ENCODE peak calls at places on chromosome 9, in ten cellular contexts. A is astrocyte, G is MM.1S, K is nephron progenitor cell, V is PC-3, C is AG04449, D is breast epithelium, F is type B pancreatic cell, I is uterus, N is GM12865. P is an unnamed sample.

GRCh38 chr9:76441551-76442322 is 17.2 kb upstream of the GCNT1 start:
- DNase-seq in F (no peak), K (no peak), D (no peak), V (peak; percentile 53), I (no peak), N (peak; percentile 77), C (no peak), G (no peak), A (peak; percentile 96), P (peak; percentile 47)

GRCh38 chr9:114906922-114907571 is 23.3 kb downstream of the TNFSF8 start:
- DNase-seq in D (no peak), V (peak; percentile 58), N (peak; percentile 42), K (peak; percentile 38), A (peak; percentile 19), C (no peak), I (no peak), G (peak; percentile 55), F (no peak), P (peak; percentile 29)

GRCh38 chr9:103243553-103243952 is 248.4 kb downstream of the CYLC2 start:
- DNase-seq in V (no peak), A (no peak), I (no peak), G (no peak), F (no peak), N (no peak), D (no peak), C (no peak), K (no peak), P (no peak)

GRCh38 chr9:129338701-129339445 is 160.8 kb upstream of the IER5L start:
- DNase-seq in V (no peak), G (no peak), I (no peak), D (peak; percentile 60), F (no peak), C (peak; percentile 23), N (no peak), A (no peak), K (no peak), P (no peak)

GRCh38 chr9:95370064-95370463 is 52.6 kb upstream of the FANCC start:
- DNase-seq in V (no peak), G (no peak), C (peak; percentile 44), K (no peak), F (no peak), N (no peak), D (no peak), I (no peak), A (peak; percentile 79), P (no peak)

GRCh38 chr9:111926421-111926875 is 29.8 kb downstream of the UGCG start:
- DNase-seq in D (no peak), K (no peak), V (no peak), N (peak; percentile 89), A (peak; percentile 58), F (no peak), C (peak; percentile 50), G (peak; percentile 95), I (no peak), P (peak; percentile 75)

GRCh38 chr9:78919701-78920100 is 622.8 kb downstream of the PSAT1 start:
- DNase-seq in F (no peak), K (no peak), C (no peak), G (no peak), A (peak; percentile 68), D (no peak), N (no peak), I (no peak), V (peak; percentile 88), P (no peak)

GRCh38 chr9:91882628-91883027 is 67.4 kb downstream of the ROR2 start:
- DNase-seq in F (no peak), I (no peak), V (no peak), G (no peak), N (no peak), K (no peak), D (no peak), A (no peak), C (no peak), P (no peak)

GRCh38 chr9:99326112-99326916 is 104.2 kb downstream of the SEC61B start:
- DNase-seq in V (peak; percentile 13), C (no peak), N (no peak), I (no peak), K (no peak), F (no peak), G (no peak), A (peak; percentile 2), D (no peak), P (no peak)

GRCh38 chr9:128391956-128392301 is 20.8 kb downstream of the URM1 start:
- DNase-seq in D (no peak), C (no peak), N (no peak), I (no peak), A (no peak), F (no peak), K (no peak), G (no peak), V (no peak), P (no peak)

GRCh38 chr9:76463211-76463610 is 4.2 kb downstream of the GCNT1 start:
- DNase-seq in N (peak; percentile 54), V (no peak), D (no peak), F (no peak), K (no peak), A (no peak), G (no peak), I (no peak), C (no peak), P (no peak)

GRCh38 chr9:128972956-128973355 is 25.5 kb downstream of the NUP188 start:
- DNase-seq in V (peak; percentile 80), F (no peak), I (no peak), D (no peak), C (no peak), N (no peak), G (no peak), A (peak; percentile 71), K (no peak), P (no peak)

GRCh38 chr9:14563902-14564578 is 129.2 kb downstream of the ZDHHC21 start:
- DNase-seq in N (no peak), G (no peak), C (no peak), D (no peak), V (no peak), K (peak; percentile 33), A (no peak), I (no peak), F (no peak), P (no peak)

DNA sequence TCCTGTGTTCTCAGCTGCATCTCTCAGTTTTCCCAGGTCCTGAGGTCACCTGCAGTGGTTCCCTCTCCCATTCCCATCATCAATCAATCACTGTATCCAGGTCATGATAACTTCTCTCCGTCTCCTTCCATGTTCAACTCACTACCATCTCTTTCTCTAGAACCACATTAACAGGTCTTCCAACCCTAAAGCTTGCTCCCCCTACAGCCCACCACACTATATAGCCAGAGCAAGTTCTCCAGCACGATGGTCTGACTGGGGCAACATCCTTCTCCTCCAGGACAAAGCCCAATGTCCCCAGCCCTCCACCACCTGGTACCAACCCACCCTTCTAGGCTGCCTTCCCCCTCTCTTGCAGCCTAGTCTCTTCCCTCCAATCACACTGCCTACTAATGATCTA is 241.6 kb downstream of the CDK5RAP2 start:
- DNase-seq in V (no peak), I (no peak), K (no peak), G (no peak), A (no peak), D (no peak), N (no peak), C (no peak), F (no peak), P (no peak)
- TF ChIP-seq CTCF in V (no peak), I (no peak), K (no peak), G (no peak), A (no peak), D (no peak), N (no peak), C (no peak), F (no peak), P (no peak)

GRCh38 chr9:120876842-120877240 is at the start of gene PHF19:
- DNase-seq in D (no peak), G (peak; percentile 57), F (no peak), C (no peak), A (no peak), V (no peak), N (no peak), K (no peak), I (peak; percentile 59), P (no peak)
- TF ChIP-seq CTCF in D (no peak), G (no peak), F (no peak), C (no peak), A (no peak), V (no peak), N (no peak), K (no peak), I (no peak), P (no peak)

GRCh38 chr9:136857606-136858412 is 5.7 kb downstream of the MAMDC4 start:
- DNase-seq in A (no peak), D (no peak), G (no peak), V (no peak), K (no peak), N (no peak), F (no peak), I (no peak), C (no peak), P (no peak)

GRCh38 chr9:136857166-136857565 is 5.0 kb downstream of the MAMDC4 start:
- DNase-seq in V (no peak), F (no peak), N (no peak), I (peak; percentile 16), C (no peak), G (no peak), A (no peak), D (no peak), K (no peak), P (no peak)

GRCh38 chr9:136855461-136856077 is 3.4 kb downstream of the MAMDC4 start:
- DNase-seq in V (no peak), G (no peak), I (peak; percentile 16), F (no peak), C (no peak), N (no peak), D (no peak), A (no peak), K (no peak), P (no peak)

GRCh38 chr9:136856078-136856474 is 3.9 kb downstream of the MAMDC4 start:
- DNase-seq in C (no peak), I (peak; percentile 13), D (no peak), N (no peak), V (no peak), A (no peak), F (no peak), K (no peak), G (no peak), P (no peak)

DNA sequence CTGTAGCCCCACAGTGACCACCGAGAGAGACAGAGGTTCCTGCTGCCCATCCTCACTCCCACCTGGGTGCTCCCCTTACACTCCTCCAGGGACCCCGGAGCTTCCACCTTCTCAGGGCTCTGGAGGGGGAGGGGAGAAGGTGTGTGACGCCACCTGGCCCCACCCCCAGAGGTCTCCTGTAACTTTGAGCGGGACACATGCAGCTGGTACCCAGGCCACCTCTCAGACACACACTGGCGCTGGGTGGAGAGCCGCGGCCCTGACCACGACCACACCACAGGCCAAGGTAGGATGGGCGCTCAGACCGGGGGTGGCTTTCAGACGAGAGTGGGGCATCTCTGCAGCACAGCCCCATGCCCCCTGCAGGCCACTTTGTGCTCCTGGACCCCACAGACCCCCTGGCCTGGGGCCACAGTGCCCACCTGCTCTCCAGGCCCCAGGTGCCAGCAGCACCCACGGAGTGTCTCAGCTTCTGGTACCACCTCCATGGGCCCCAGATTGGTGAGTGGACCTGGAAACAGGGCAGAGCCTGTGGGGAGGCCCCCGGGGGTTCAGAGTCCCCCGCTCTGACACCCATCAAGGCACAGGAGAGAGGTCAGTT is 4.5 kb downstream of the MAMDC4 start:
- DNase-seq in A (no peak), N (no peak), G (no peak), D (no peak), V (no peak), F (no peak), I (no peak), C (no peak), K (no peak), P (no peak)
- TF ChIP-seq CTCF in A (no peak), N (no peak), G (no peak), D (no peak), V (no peak), F (no peak), I (no peak), C (no peak), K (no peak), P (no peak)

GRCh38 chr9:70392189-70392588 is 22.3 kb downstream of the KLF9 start:
- DNase-seq in F (no peak), D (no peak), A (no peak), G (no peak), I (no peak), C (no peak), V (peak; percentile 13), K (no peak), N (no peak), P (no peak)
- TF ChIP-seq CTCF in F (peak; percentile 20), D (peak; percentile 9), A (peak; percentile 28), G (peak; percentile 24), I (no peak), C (no peak), V (peak; percentile 49), K (no peak), N (no peak), P (no peak)

P was measured in GM13976.